ENCODE peak calls at places on chromosomes 5 and 9, in four cellular contexts. W, F, D and C are unnamed samples. For H3K4me1, the result is how much of the 10 kb centered on the place peaks cover.

GRCh38 chr9:96478829-96479371 is 28.9 kb downstream of the HABP4 start:
- DNase-seq in D (no peak), W (no peak), F (no peak), C (no peak)

GRCh38 chr5:1299511-1299850 is 4.6 kb upstream of the TERT start:
- DNase-seq in W (no peak), D (no peak), F (no peak), C (no peak)

GRCh38 chr9:128628471-128629048 is 28.1 kb downstream of the DYNC2I2 start:
- DNase-seq in D (peak), W (peak), F (peak), C (peak)

GRCh38 chr5:98415663-98416062 is 357.8 kb upstream of the RGMB start:
- DNase-seq in W (no peak), D (no peak), F (no peak), C (no peak)

GRCh38 chr5:134026521-134027202 is 21.9 kb upstream of the VDAC1 start:
- DNase-seq in W (peak), F (no peak), D (peak), C (no peak)

GRCh38 chr5:77630246-77631165 is 8.0 kb downstream of the OTP start:
- DNase-seq in F (no peak), D (peak), W (peak), C (peak)

GRCh38 chr9:131323629-131324028 is 34.1 kb downstream of the PLPP7 start:
- DNase-seq in F (no peak), D (no peak), W (no peak), C (no peak)

GRCh38 chr5:54329731-54330709 is 19.6 kb upstream of the ARL15 start:
- DNase-seq in F (no peak), D (no peak), W (no peak), C (no peak)

GRCh38 chr9:86557063-86557766 is 203.0 kb upstream of the TUT7 start:
- DNase-seq in F (no peak), D (peak), W (no peak), C (no peak)

GRCh38 chr9:6893350-6894131 is 135.8 kb downstream of the KDM4C start:
- DNase-seq in W (no peak), F (no peak), D (no peak), C (no peak)

GRCh38 chr5:55410840-55411239 is 103.1 kb downstream of the MTREX start:
- DNase-seq in F (no peak), W (no peak), D (no peak), C (no peak)

GRCh38 chr9:94973491-94973941 is 247.0 kb downstream of the AOPEP start:
- DNase-seq in W (no peak), D (no peak), F (no peak), C (no peak)

GRCh38 chr5:169413416-169413815 is 112.5 kb upstream of the SLIT3 start:
- DNase-seq in D (no peak), W (no peak), F (no peak), C (no peak)

GRCh38 chr5:176577312-176578176 is 28.4 kb downstream of the CDHR2 start:
- DNase-seq in F (no peak), D (no peak), W (no peak), C (no peak)

GRCh38 chr5:131491749-131492148 is 143.3 kb downstream of the RAPGEF6 start:
- DNase-seq in W (no peak), D (no peak), F (no peak), C (no peak)

GRCh38 chr5:179680780-179681411 is at the start of gene CBY3:
- DNase-seq in D (no peak), W (no peak), F (no peak), C (no peak)

GRCh38 chr9:137303031-137303892 is 1.2 kb upstream of the NRARP start:
- DNase-seq in F (no peak), D (peak), W (peak), C (peak)

GRCh38 chr5:137113161-137113560 is 386.0 kb downstream of the SPOCK1 start:
- DNase-seq in F (no peak), D (no peak), W (no peak), C (no peak)

GRCh38 chr5:150658121-150658520 is 2.9 kb upstream of the MYOZ3 start:
- DNase-seq in D (no peak), F (no peak), W (no peak), C (no peak)

GRCh38 chr9:134320916-134321570 is 5.2 kb upstream of the RXRA start:
- DNase-seq in W (no peak), F (no peak), D (peak), C (peak)

GRCh38 chr5:79436224-79436623 is 77.7 kb downstream of the HOMER1 start:
- DNase-seq in F (no peak), D (no peak), W (no peak), C (no peak)

GRCh38 chr9:110099236-110099741 is 108.7 kb downstream of the C9orf152 start:
- DNase-seq in F (no peak), W (peak), D (no peak), C (no peak)

GRCh38 chr5:95731571-95732554 is 727 bp downstream of the RHOBTB3 start:
- DNase-seq in F (peak), W (peak), D (peak), C (peak)

GRCh38 chr9:109507421-109507838 is 9.3 kb upstream of the PTPN3 start:
- DNase-seq in D (no peak), F (no peak), W (no peak), C (no peak)

GRCh38 chr5:149796025-149796424 is 65.9 kb downstream of the PPARGC1B start:
- DNase-seq in D (no peak), W (no peak), F (no peak), C (no peak)

GRCh38 chr5:137753227-137753985 is 757 bp downstream of the HNRNPA0 start:
- DNase-seq in W (peak), D (peak), F (peak), C (peak)

GRCh38 chr5:2267991-2268390 is 385.3 kb upstream of the IRX4 start:
- DNase-seq in D (no peak), F (no peak), W (no peak), C (peak)

GRCh38 chr5:109739741-109740140 is 50.0 kb downstream of the MAN2A1 start:
- DNase-seq in F (no peak), D (peak), W (no peak), C (no peak)

GRCh38 chr5:76818844-76819831 is at the start of gene F2RL1:
- DNase-seq in W (peak), D (peak), F (no peak), C (peak)

GRCh38 chr9:92634712-92635605 is 35.0 kb downstream of the IPPK start:
- DNase-seq in D (peak), F (peak), W (peak), C (peak)

GRCh38 chr9:19976226-19976625 is 187.4 kb upstream of the SLC24A2 start:
- DNase-seq in F (no peak), D (no peak), W (no peak), C (no peak)

GRCh38 chr5:151772029-151772867 is 494 bp downstream of the G3BP1 start:
- DNase-seq in W (peak), D (peak), F (no peak), C (peak)

GRCh38 chr9:13266172-13266571 is 13.3 kb downstream of the MPDZ start:
- DNase-seq in W (no peak), D (no peak), F (no peak), C (no peak)

GRCh38 chr9:110536802-110537201 is 42.7 kb downstream of the SVEP1 start:
- DNase-seq in D (no peak), W (no peak), F (no peak), C (no peak)

GRCh38 chr5:882253-883185 is 10.1 kb downstream of the BRD9 start:
- DNase-seq in W (no peak), F (no peak), D (no peak), C (peak)

GRCh38 chr5:469752-470483 is 26.9 kb downstream of the EXOC3 start:
- DNase-seq in W (no peak), F (peak), D (no peak), C (no peak)

GRCh38 chr9:80650964-80651555 is 1038.3 kb downstream of the TLE1 start:
- DNase-seq in W (no peak), F (no peak), D (no peak), C (no peak)

GRCh38 chr5:116436674-116437350 is 137.8 kb downstream of the SEMA6A start:
- DNase-seq in D (no peak), W (peak), F (no peak), C (no peak)

GRCh38 chr5:160629007-160629402 is 207.3 kb downstream of the PTTG1 start:
- DNase-seq in F (no peak), D (no peak), W (no peak), C (no peak)

GRCh38 chr5:140151719-140152609 is 23.0 kb upstream of the CYSTM1 start:
- DNase-seq in F (no peak), D (no peak), W (no peak), C (no peak)
- H3K4me1 ChIP-seq in F (under half), D (under half), W (under half), C (under half)

GRCh38 chr9:17019398-17019797 is 115.4 kb upstream of the CNTLN start:
- DNase-seq in W (no peak), F (no peak), D (no peak), C (no peak)
- H3K4me3 ChIP-seq in W (no peak), F (no peak), D (no peak), C (no peak)

DNA sequence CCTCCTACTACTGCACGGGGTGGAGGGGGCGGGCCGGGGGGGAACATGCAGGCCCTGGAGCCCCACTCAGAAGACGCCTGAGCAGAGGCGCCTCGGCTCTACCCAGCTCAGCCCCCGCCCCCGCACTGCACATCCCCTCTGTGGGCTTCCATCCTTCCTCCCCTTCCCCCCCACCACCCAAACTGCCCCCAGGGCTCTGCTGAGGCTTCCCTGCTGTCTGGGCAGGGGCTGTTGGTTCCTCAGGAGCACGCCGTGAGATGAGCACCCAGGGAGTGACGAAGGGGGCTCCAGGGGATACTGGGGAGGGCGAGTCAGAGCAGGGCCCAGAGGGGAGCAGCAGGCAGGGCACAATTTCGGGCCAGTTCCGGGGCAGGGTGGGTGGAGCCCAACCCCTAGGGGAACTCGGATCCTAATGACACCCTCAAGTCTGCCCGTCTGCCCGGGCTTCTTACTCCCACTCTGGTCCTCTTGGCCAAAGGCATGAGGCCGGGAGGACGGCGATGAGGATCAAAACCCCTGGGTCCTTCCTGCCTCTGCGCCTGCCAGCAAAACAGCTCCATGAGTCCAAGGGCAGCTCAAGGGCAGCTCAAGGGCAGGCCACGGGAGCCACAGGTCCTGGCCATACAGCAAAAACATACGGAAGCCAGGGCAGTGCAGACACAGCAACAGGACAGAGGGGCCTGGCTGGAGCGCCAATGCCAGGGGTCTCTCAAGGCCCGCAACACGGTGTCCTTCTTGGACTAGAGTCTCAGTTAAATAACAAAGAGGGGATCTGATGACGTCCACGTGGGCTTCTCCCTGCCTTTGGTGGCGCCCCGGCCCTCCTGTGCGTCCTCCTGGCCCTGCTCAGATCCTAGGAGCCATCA is 200.9 kb downstream of the AUH start:
- DNase-seq in W (no peak), F (no peak), D (no peak), C (no peak)
- H3K4me1 ChIP-seq in W (under half), F (under half), D (under half), C (under half)

DNA sequence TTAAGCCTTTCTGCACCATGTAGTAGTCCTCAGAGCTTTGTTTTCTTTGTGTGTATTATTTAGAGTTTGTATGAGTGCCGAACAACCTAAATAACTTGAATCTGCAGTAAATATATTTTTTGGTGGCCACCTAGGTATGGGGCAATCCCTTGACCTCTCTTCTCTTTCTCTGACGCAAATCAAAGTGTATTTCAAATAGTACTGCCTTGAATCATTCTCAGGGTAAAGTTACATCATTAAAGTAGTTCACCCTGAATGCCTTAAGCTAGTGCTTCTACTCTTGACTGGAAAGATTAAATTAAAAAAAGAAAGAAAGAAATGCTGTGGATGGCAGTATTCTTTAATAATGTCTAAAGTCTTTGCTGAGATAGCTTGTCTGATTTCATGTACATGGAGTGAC is 1930.8 kb upstream of the CDH6 start:
- DNase-seq in W (no peak), D (no peak), F (no peak), C (no peak)
- H3K4me3 ChIP-seq in W (no peak), D (no peak), F (no peak), C (no peak)

GRCh38 chr9:78021692-78022091 is 9.9 kb downstream of the GNAQ start:
- DNase-seq in D (peak), F (no peak), W (no peak), C (peak)
- H3K4me1 ChIP-seq in D (under half), F (under half), W (under half), C (under half)

GRCh38 chr9:126498331-126498730 is 115.4 kb upstream of the LMX1B start:
- DNase-seq in F (no peak), W (no peak), D (no peak), C (no peak)
- H3K4me3 ChIP-seq in F (no peak), W (no peak), D (no peak), C (no peak)

DNA sequence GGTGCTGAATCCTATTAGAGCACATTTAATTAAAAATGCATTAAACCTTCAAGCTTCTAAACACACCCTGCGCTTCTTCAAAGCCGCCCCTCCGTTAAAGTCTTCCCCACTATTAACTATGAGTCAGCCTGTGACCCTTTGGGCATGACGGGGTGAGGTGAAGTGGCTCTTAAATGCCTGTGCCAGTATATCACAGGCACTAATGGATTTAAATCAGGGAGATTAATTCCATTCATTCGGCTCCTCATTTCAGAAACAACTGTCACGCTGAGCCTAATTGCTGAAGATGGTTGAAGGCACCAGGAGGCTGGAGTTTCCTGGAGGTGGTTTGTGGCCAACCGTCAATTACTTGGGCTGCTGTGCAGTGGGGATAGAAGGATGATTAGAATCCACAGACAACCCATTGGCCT is 192.6 kb upstream of the MSX2 start:
- DNase-seq in D (peak), F (no peak), W (no peak), C (no peak)
- H3K4me1 ChIP-seq in D (half or more), F (under half), W (under half), C (under half)

GRCh38 chr5:14873093-14873492 is 1.5 kb upstream of the ANKH start:
- DNase-seq in F (no peak), D (peak), W (no peak), C (no peak)
- H3K4me3 ChIP-seq in F (no peak), D (peak), W (no peak), C (no peak)